ENCODE peak calls at places on chromosomes 6 and 20, in eight cellular contexts. One of them, this sample, is unnamed.

GRCh38 chr6:70082830-70083229 is 216.5 kb downstream of the COL19A1 start:
- DNase-seq in IMR-90: no peak
- DNase-seq in endothelial cell: no peak
- DNase-seq in brain microvascular endothelial cell: no peak
- DNase-seq in thoracic aorta: no peak
- DNase-seq in epithelial cell of esophagus: no peak
- DNase-seq in neural crest cell: no peak
- DNase-seq in cardiac fibroblast: no peak
- DNase-seq in this sample: no peak

GRCh38 chr6:159114569-159114968 is 54.6 kb upstream of the FNDC1 start:
- DNase-seq in epithelial cell of esophagus: no peak
- DNase-seq in brain microvascular endothelial cell: no peak
- DNase-seq in neural crest cell: no peak
- DNase-seq in endothelial cell: no peak
- DNase-seq in IMR-90: no peak
- DNase-seq in cardiac fibroblast: no peak
- DNase-seq in thoracic aorta: no peak
- DNase-seq in this sample: no peak

GRCh38 chr6:47343631-47344421 is 34.1 kb upstream of the TNFRSF21 start:
- DNase-seq in brain microvascular endothelial cell: no peak
- DNase-seq in IMR-90: no peak
- DNase-seq in endothelial cell: no peak
- DNase-seq in neural crest cell: no peak
- DNase-seq in cardiac fibroblast: no peak
- DNase-seq in epithelial cell of esophagus: peak; percentile 23
- DNase-seq in thoracic aorta: no peak
- DNase-seq in this sample: no peak

GRCh38 chr6:75437451-75438185 is 56.0 kb downstream of the FILIP1 start:
- DNase-seq in brain microvascular endothelial cell: peak; percentile 46
- DNase-seq in thoracic aorta: no peak
- DNase-seq in epithelial cell of esophagus: peak; percentile 81
- DNase-seq in cardiac fibroblast: peak; percentile 82
- DNase-seq in neural crest cell: no peak
- DNase-seq in IMR-90: peak; percentile 80
- DNase-seq in endothelial cell: no peak
- DNase-seq in this sample: no peak

GRCh38 chr20:46814366-46815232 is 80.0 kb upstream of the EYA2 start:
- DNase-seq in neural crest cell: peak; percentile 13
- DNase-seq in IMR-90: peak; percentile 87
- DNase-seq in endothelial cell: no peak
- DNase-seq in thoracic aorta: no peak
- DNase-seq in brain microvascular endothelial cell: peak; percentile 94
- DNase-seq in cardiac fibroblast: peak; percentile 90
- DNase-seq in epithelial cell of esophagus: peak; percentile 93
- DNase-seq in this sample: no peak

GRCh38 chr6:2307794-2308193 is 62.4 kb upstream of the GMDS start:
- DNase-seq in IMR-90: no peak
- DNase-seq in brain microvascular endothelial cell: no peak
- DNase-seq in thoracic aorta: no peak
- DNase-seq in neural crest cell: no peak
- DNase-seq in endothelial cell: no peak
- DNase-seq in cardiac fibroblast: peak; percentile 11
- DNase-seq in epithelial cell of esophagus: no peak
- DNase-seq in this sample: no peak

GRCh38 chr6:134454794-134455193 is 136.9 kb upstream of the SGK1 start:
- DNase-seq in IMR-90: peak; percentile 49
- DNase-seq in thoracic aorta: no peak
- DNase-seq in endothelial cell: no peak
- DNase-seq in cardiac fibroblast: no peak
- DNase-seq in epithelial cell of esophagus: no peak
- DNase-seq in neural crest cell: no peak
- DNase-seq in brain microvascular endothelial cell: no peak
- DNase-seq in this sample: no peak

GRCh38 chr6:14211596-14211961 is 94.0 kb downstream of the CD83 start:
- DNase-seq in thoracic aorta: peak; percentile 5
- DNase-seq in IMR-90: peak; percentile 37
- DNase-seq in cardiac fibroblast: peak; percentile 40
- DNase-seq in epithelial cell of esophagus: peak; percentile 31
- DNase-seq in neural crest cell: no peak
- DNase-seq in brain microvascular endothelial cell: peak; percentile 23
- DNase-seq in endothelial cell: no peak
- DNase-seq in this sample: peak; percentile 49

GRCh38 chr6:152879681-152880080 is 103.2 kb downstream of the FBXO5 start:
- DNase-seq in endothelial cell: no peak
- DNase-seq in brain microvascular endothelial cell: no peak
- DNase-seq in thoracic aorta: no peak
- DNase-seq in epithelial cell of esophagus: no peak
- DNase-seq in IMR-90: no peak
- DNase-seq in neural crest cell: no peak
- DNase-seq in cardiac fibroblast: no peak
- DNase-seq in this sample: no peak

GRCh38 chr20:58389324-58389967 is 417 bp downstream of the VAPB start:
- DNase-seq in endothelial cell: peak; percentile 41
- DNase-seq in neural crest cell: no peak
- DNase-seq in epithelial cell of esophagus: peak; percentile 47
- DNase-seq in brain microvascular endothelial cell: no peak
- DNase-seq in cardiac fibroblast: peak; percentile 40
- DNase-seq in IMR-90: peak; percentile 32
- DNase-seq in thoracic aorta: no peak
- DNase-seq in this sample: peak; percentile 45

GRCh38 chr6:81865712-81866111 is 113.2 kb upstream of the TENT5A start:
- DNase-seq in neural crest cell: no peak
- DNase-seq in thoracic aorta: no peak
- DNase-seq in epithelial cell of esophagus: peak; percentile 59
- DNase-seq in IMR-90: peak; percentile 92
- DNase-seq in endothelial cell: no peak
- DNase-seq in cardiac fibroblast: peak; percentile 51
- DNase-seq in brain microvascular endothelial cell: peak; percentile 48
- DNase-seq in this sample: no peak

GRCh38 chr20:44780226-44780625 is 30.1 kb downstream of the RIMS4 start:
- DNase-seq in endothelial cell: peak; percentile 73
- DNase-seq in cardiac fibroblast: peak; percentile 65
- DNase-seq in brain microvascular endothelial cell: peak; percentile 32
- DNase-seq in thoracic aorta: no peak
- DNase-seq in IMR-90: peak; percentile 55
- DNase-seq in neural crest cell: peak; percentile 71
- DNase-seq in epithelial cell of esophagus: peak; percentile 73
- DNase-seq in this sample: peak; percentile 46

GRCh38 chr20:56504373-56505005 is 20.1 kb upstream of the FAM209A start:
- DNase-seq in endothelial cell: peak; percentile 47
- DNase-seq in epithelial cell of esophagus: no peak
- DNase-seq in IMR-90: no peak
- DNase-seq in thoracic aorta: no peak
- DNase-seq in neural crest cell: peak; percentile 6
- DNase-seq in cardiac fibroblast: no peak
- DNase-seq in brain microvascular endothelial cell: no peak
- DNase-seq in this sample: no peak

GRCh38 chr6:39495640-39496039 is 173.1 kb upstream of the KCNK16 start:
- DNase-seq in thoracic aorta: no peak
- DNase-seq in endothelial cell: no peak
- DNase-seq in cardiac fibroblast: no peak
- DNase-seq in epithelial cell of esophagus: no peak
- DNase-seq in IMR-90: no peak
- DNase-seq in neural crest cell: no peak
- DNase-seq in brain microvascular endothelial cell: no peak
- DNase-seq in this sample: no peak

GRCh38 chr6:116088946-116089345 is 11.7 kb upstream of the NT5DC1 start:
- DNase-seq in brain microvascular endothelial cell: peak; percentile 13
- DNase-seq in epithelial cell of esophagus: no peak
- DNase-seq in endothelial cell: no peak
- DNase-seq in cardiac fibroblast: no peak
- DNase-seq in thoracic aorta: no peak
- DNase-seq in neural crest cell: no peak
- DNase-seq in IMR-90: peak; percentile 77
- DNase-seq in this sample: no peak

GRCh38 chr6:28981391-28981832 is 23.7 kb downstream of the ZNF311 start:
- DNase-seq in thoracic aorta: no peak
- DNase-seq in brain microvascular endothelial cell: peak; percentile 47
- DNase-seq in neural crest cell: peak; percentile 81
- DNase-seq in endothelial cell: peak; percentile 74
- DNase-seq in cardiac fibroblast: peak; percentile 86
- DNase-seq in IMR-90: peak; percentile 59
- DNase-seq in epithelial cell of esophagus: peak; percentile 55
- DNase-seq in this sample: no peak
- TF ChIP-seq CTCF in thoracic aorta: no peak
- TF ChIP-seq CTCF in brain microvascular endothelial cell: no peak
- TF ChIP-seq CTCF in neural crest cell: peak; percentile 38
- TF ChIP-seq CTCF in endothelial cell: no peak
- TF ChIP-seq CTCF in cardiac fibroblast: no peak
- TF ChIP-seq CTCF in IMR-90: no peak
- TF ChIP-seq CTCF in epithelial cell of esophagus: no peak
- TF ChIP-seq CTCF in this sample: no peak

GRCh38 chr6:46170357-46171289 is at the start of gene ENPP5:
- DNase-seq in thoracic aorta: peak; percentile 4
- DNase-seq in IMR-90: no peak
- DNase-seq in neural crest cell: peak; percentile 58
- DNase-seq in cardiac fibroblast: no peak
- DNase-seq in endothelial cell: peak; percentile 83
- DNase-seq in brain microvascular endothelial cell: no peak
- DNase-seq in epithelial cell of esophagus: peak; percentile 41
- DNase-seq in this sample: peak; percentile 84

GRCh38 chr6:46175446-46175845 is 4.7 kb upstream of the ENPP5 start:
- DNase-seq in neural crest cell: no peak
- DNase-seq in cardiac fibroblast: no peak
- DNase-seq in brain microvascular endothelial cell: no peak
- DNase-seq in thoracic aorta: no peak
- DNase-seq in IMR-90: no peak
- DNase-seq in epithelial cell of esophagus: no peak
- DNase-seq in endothelial cell: no peak
- DNase-seq in this sample: peak; percentile 52

GRCh38 chr6:46174904-46175303 is 4.1 kb upstream of the ENPP5 start:
- DNase-seq in endothelial cell: no peak
- DNase-seq in cardiac fibroblast: no peak
- DNase-seq in thoracic aorta: no peak
- DNase-seq in epithelial cell of esophagus: no peak
- DNase-seq in brain microvascular endothelial cell: no peak
- DNase-seq in IMR-90: no peak
- DNase-seq in neural crest cell: no peak
- DNase-seq in this sample: no peak

GRCh38 chr6:46172176-46172575 is 1.4 kb upstream of the ENPP5 start:
- DNase-seq in IMR-90: no peak
- DNase-seq in thoracic aorta: no peak
- DNase-seq in endothelial cell: no peak
- DNase-seq in neural crest cell: no peak
- DNase-seq in cardiac fibroblast: no peak
- DNase-seq in epithelial cell of esophagus: no peak
- DNase-seq in brain microvascular endothelial cell: no peak
- DNase-seq in this sample: no peak

DNA sequence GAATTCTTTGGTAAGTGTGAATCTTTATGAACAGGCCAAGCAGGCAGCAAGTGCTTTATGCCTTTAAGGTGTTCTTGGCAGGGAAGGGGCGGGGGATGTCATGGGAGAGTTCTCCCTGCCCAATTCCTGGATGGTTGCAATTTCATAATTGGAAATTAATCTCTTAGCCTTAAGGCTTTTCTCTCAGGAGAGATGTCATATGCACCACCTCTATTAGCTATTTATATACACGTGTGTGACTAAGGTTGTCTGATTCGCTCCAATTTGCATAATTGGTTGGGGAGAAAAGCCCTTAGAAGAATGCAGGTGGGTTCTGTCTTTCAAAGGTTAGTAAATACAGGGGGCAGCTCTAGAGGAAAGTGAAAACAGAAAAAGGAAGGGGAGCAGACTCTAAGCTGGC is 5.2 kb upstream of the ENPP5 start:
- DNase-seq in endothelial cell: no peak
- DNase-seq in epithelial cell of esophagus: peak; percentile 27
- DNase-seq in neural crest cell: no peak
- DNase-seq in cardiac fibroblast: no peak
- DNase-seq in IMR-90: no peak
- DNase-seq in thoracic aorta: no peak
- DNase-seq in brain microvascular endothelial cell: no peak
- DNase-seq in this sample: peak; percentile 13
- TF ChIP-seq CTCF in endothelial cell: no peak
- TF ChIP-seq CTCF in epithelial cell of esophagus: no peak
- TF ChIP-seq CTCF in neural crest cell: no peak
- TF ChIP-seq CTCF in cardiac fibroblast: no peak
- TF ChIP-seq CTCF in IMR-90: no peak
- TF ChIP-seq CTCF in thoracic aorta: no peak
- TF ChIP-seq CTCF in brain microvascular endothelial cell: no peak
- TF ChIP-seq CTCF in this sample: no peak

DNA sequence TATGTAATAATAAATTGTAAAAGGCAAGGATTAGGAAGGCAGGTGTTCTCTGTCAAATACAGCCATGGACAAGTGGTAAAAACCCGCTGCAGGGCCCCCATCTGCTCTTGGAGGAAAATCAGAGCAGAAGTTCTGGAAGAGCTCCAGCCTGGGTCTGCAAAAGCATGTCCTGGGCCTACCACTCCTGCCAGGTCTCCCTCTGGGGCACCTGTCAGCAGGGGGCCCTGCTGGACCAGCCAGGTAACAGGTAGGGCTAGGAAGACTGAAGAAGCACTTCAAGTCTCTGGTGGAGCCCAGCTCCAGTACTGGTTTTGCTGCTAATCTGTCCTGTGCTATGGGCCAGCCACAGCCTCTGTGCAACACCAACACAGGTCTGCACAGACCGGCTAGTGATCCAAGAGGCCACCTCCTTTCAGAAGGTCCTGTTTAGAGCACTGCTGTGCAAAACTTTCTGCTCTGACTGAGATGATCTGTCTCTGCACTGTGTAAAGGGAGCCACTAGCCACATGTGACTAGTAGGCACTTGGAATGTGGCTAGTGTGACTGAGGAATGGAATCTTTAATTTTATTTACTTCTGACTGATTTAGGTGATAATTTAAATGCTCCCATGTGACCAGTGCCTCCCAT is 30.2 kb downstream of the RRBP1 start:
- DNase-seq in thoracic aorta: no peak
- DNase-seq in cardiac fibroblast: no peak
- DNase-seq in epithelial cell of esophagus: peak; percentile 21
- DNase-seq in endothelial cell: no peak
- DNase-seq in IMR-90: no peak
- DNase-seq in neural crest cell: no peak
- DNase-seq in brain microvascular endothelial cell: no peak
- DNase-seq in this sample: no peak
- TF ChIP-seq CTCF in thoracic aorta: no peak
- TF ChIP-seq CTCF in cardiac fibroblast: no peak
- TF ChIP-seq CTCF in epithelial cell of esophagus: peak; percentile 39
- TF ChIP-seq CTCF in endothelial cell: no peak
- TF ChIP-seq CTCF in IMR-90: no peak
- TF ChIP-seq CTCF in neural crest cell: no peak
- TF ChIP-seq CTCF in brain microvascular endothelial cell: no peak
- TF ChIP-seq CTCF in this sample: peak; percentile 30

DNA sequence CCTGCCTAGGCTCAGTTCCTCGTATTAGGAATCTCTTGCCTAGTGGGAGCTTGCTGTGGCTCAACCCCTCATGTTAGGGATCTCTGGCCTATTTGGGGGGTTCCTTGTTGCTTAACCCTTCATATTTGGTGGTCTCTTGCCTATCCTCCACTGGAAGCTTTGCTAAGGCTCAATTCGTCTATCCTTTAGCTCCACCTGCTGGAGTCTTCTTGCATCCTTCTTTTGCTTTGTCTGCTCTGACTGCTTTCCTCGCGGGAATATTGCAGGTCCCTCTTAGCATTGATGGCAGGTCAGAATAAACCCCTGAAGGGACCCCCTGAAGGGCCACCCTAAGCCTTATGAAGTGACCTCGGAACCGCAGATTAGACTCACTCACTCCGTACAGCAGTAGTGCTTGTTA is 203.0 kb upstream of the TBX18 start:
- DNase-seq in cardiac fibroblast: peak; percentile 85
- DNase-seq in thoracic aorta: no peak
- DNase-seq in brain microvascular endothelial cell: peak; percentile 56
- DNase-seq in neural crest cell: peak; percentile 42
- DNase-seq in IMR-90: peak; percentile 15
- DNase-seq in epithelial cell of esophagus: peak; percentile 57
- DNase-seq in endothelial cell: peak; percentile 10
- DNase-seq in this sample: no peak
- TF ChIP-seq CTCF in cardiac fibroblast: peak; percentile 68
- TF ChIP-seq CTCF in thoracic aorta: peak; percentile 23
- TF ChIP-seq CTCF in brain microvascular endothelial cell: peak; percentile 65
- TF ChIP-seq CTCF in neural crest cell: peak; percentile 65
- TF ChIP-seq CTCF in IMR-90: peak; percentile 49
- TF ChIP-seq CTCF in epithelial cell of esophagus: peak; percentile 57
- TF ChIP-seq CTCF in endothelial cell: no peak
- TF ChIP-seq CTCF in this sample: peak; percentile 38

GRCh38 chr6:10989587-10989986 is 54.5 kb downstream of the ELOVL2 start:
- DNase-seq in thoracic aorta: no peak
- DNase-seq in cardiac fibroblast: no peak
- DNase-seq in IMR-90: no peak
- DNase-seq in neural crest cell: no peak
- DNase-seq in brain microvascular endothelial cell: no peak
- DNase-seq in endothelial cell: no peak
- DNase-seq in epithelial cell of esophagus: no peak
- DNase-seq in this sample: no peak
- TF ChIP-seq CTCF in thoracic aorta: no peak
- TF ChIP-seq CTCF in cardiac fibroblast: no peak
- TF ChIP-seq CTCF in IMR-90: no peak
- TF ChIP-seq CTCF in neural crest cell: no peak
- TF ChIP-seq CTCF in brain microvascular endothelial cell: no peak
- TF ChIP-seq CTCF in endothelial cell: no peak
- TF ChIP-seq CTCF in epithelial cell of esophagus: no peak
- TF ChIP-seq CTCF in this sample: no peak